ENCODE peak calls at places on chromosomes 12 and 14, in four cellular contexts. One of them, this sample, is unnamed.

GRCh38 chr12:11651785-11652184 is 2.3 kb downstream of the ETV6 start:
- DNase-seq in A549: no peak
- DNase-seq in ovary: no peak
- DNase-seq in lower lobe of right lung: no peak
- DNase-seq in this sample: no peak

GRCh38 chr14:100278702-100279101 is 27.5 kb downstream of the SLC25A29 start:
- DNase-seq in ovary: no peak
- DNase-seq in lower lobe of right lung: peak
- DNase-seq in A549: no peak
- DNase-seq in this sample: no peak

GRCh38 chr12:4133636-4134433 is 139.7 kb upstream of the CCND2 start:
- DNase-seq in ovary: no peak
- DNase-seq in lower lobe of right lung: no peak
- DNase-seq in A549: no peak
- DNase-seq in this sample: no peak

GRCh38 chr14:31326111-31326510 is 94.2 kb downstream of the HEATR5A start:
- DNase-seq in lower lobe of right lung: no peak
- DNase-seq in A549: peak
- DNase-seq in ovary: no peak
- DNase-seq in this sample: peak

GRCh38 chr14:100836961-100837811 is 11.3 kb downstream of the MEG3 start:
- DNase-seq in A549: no peak
- DNase-seq in lower lobe of right lung: peak
- DNase-seq in ovary: no peak
- DNase-seq in this sample: no peak

GRCh38 chr14:93708311-93708734 is 80.0 kb downstream of the PRIMA1 start:
- DNase-seq in A549: no peak
- DNase-seq in lower lobe of right lung: no peak
- DNase-seq in ovary: no peak
- DNase-seq in this sample: no peak

GRCh38 chr14:35222324-35222723 is 69.9 kb upstream of the PSMA6 start:
- DNase-seq in A549: no peak
- DNase-seq in lower lobe of right lung: no peak
- DNase-seq in ovary: no peak
- DNase-seq in this sample: no peak

GRCh38 chr12:11856971-11857370 is 207.5 kb downstream of the ETV6 start:
- DNase-seq in A549: no peak
- DNase-seq in ovary: no peak
- DNase-seq in lower lobe of right lung: no peak
- DNase-seq in this sample: no peak

GRCh38 chr14:41859336-41859735 is 252.7 kb downstream of the LRFN5 start:
- DNase-seq in A549: no peak
- DNase-seq in lower lobe of right lung: no peak
- DNase-seq in ovary: no peak
- DNase-seq in this sample: no peak

GRCh38 chr12:62963642-62964041 is 28.7 kb upstream of the PPM1H start:
- DNase-seq in A549: no peak
- DNase-seq in lower lobe of right lung: no peak
- DNase-seq in ovary: no peak
- DNase-seq in this sample: no peak

GRCh38 chr14:51957950-51958349 is 31.4 kb upstream of the RTRAF start:
- DNase-seq in lower lobe of right lung: no peak
- DNase-seq in ovary: no peak
- DNase-seq in A549: no peak
- DNase-seq in this sample: no peak

DNA sequence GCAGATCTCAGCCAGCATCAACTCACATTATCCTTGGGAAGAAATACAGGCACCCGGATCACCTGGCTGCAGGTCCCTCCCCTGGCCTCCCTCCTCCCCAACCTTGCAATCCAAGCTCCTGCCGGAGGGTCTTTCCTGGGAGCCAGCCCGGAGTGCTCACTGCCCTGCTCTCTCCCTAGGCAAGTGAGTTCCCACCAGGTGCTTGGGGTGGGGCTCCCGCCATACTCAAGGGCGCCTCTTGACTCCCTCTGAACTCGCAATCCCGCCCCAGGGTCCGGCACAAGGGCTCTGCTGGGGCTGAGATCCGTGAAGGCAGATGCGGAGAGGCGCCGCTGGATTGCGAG is 1.2 kb upstream of the CEP170B start:
- DNase-seq in lower lobe of right lung: no peak
- DNase-seq in A549: no peak
- DNase-seq in ovary: no peak
- DNase-seq in this sample: no peak
- TF ChIP-seq CTCF in lower lobe of right lung: no peak
- TF ChIP-seq CTCF in A549: no peak
- TF ChIP-seq CTCF in ovary: no peak
- TF ChIP-seq CTCF in this sample: no peak

DNA sequence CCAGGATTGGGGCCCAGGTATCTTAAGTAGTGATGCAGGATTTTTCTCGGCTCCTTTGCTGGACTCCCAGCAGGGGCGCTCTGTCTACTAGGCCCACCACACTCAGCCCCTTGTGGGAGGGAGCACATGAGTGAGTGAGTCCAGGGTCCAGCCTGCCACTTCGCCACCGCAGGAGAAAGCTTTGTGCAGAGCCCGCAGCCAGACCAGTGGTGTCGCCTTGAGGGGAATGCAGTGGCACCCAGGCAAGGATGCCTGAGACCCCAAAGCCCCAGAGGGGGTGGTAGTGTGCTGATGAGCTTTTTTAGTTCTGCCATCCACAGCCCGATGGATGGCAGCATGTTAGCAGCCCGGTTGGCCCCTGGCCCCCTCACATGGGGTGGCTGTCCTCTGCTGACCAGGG is 5.4 kb upstream of the MRPS35 start:
- DNase-seq in A549: no peak
- DNase-seq in lower lobe of right lung: no peak
- DNase-seq in ovary: no peak
- DNase-seq in this sample: no peak
- TF ChIP-seq CTCF in A549: no peak
- TF ChIP-seq CTCF in lower lobe of right lung: no peak
- TF ChIP-seq CTCF in ovary: no peak
- TF ChIP-seq CTCF in this sample: no peak

GRCh38 chr12:5910790-5911548 is 34.1 kb downstream of the ANO2 start:
- DNase-seq in A549: no peak
- DNase-seq in ovary: no peak
- DNase-seq in lower lobe of right lung: no peak
- DNase-seq in this sample: no peak

GRCh38 chr12:5915511-5915910 is 29.5 kb downstream of the ANO2 start:
- DNase-seq in lower lobe of right lung: no peak
- DNase-seq in A549: no peak
- DNase-seq in ovary: no peak
- DNase-seq in this sample: no peak

GRCh38 chr12:5912011-5912410 is 33.0 kb downstream of the ANO2 start:
- DNase-seq in A549: no peak
- DNase-seq in lower lobe of right lung: no peak
- DNase-seq in ovary: no peak
- DNase-seq in this sample: no peak

GRCh38 chr12:5914387-5915149 is 30.5 kb downstream of the ANO2 start:
- DNase-seq in A549: no peak
- DNase-seq in lower lobe of right lung: no peak
- DNase-seq in ovary: no peak
- DNase-seq in this sample: no peak

DNA sequence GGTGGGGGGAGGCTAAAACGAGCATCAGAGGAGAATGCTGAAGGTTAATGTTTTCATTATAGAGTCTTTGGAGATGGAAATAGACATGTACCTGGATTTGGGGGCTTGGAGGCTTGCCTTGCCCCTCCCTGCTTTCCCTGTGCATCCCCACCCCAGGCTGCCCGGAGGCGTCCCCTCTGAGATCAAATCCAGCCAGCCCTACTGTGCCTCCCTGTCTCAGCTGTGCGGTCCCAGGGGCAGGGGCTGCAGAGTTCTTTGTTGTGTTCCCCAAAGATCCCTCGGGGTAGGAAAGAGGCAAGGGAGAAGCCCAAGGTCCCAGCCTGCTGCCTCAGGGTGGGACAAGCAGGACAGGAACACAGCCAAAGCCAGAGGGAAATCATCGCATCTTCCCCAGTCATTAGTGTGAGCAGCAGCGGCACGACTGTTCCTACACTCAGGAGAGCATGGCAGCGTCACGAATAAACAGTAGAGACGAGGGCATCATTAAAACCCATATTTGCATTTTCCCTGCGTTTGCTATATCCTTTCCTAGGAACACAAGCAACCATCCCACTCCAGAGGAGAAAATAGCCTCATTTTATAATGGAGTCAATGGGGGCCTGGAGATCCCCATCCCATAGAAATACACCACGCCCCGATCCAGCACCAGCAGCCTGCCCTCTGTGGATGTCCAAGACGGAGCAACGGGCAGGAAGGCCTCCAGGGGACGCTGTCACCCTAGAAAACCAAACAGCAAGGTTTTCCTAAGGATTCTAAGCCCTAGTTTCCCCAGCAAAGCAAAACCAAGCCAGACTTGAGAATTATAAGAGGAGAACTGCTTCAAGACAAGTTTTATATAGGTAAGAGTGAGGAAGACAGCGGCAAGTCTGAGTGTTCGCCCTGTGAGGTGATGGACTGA is 32.4 kb downstream of the ANO2 start:
- DNase-seq in lower lobe of right lung: no peak
- DNase-seq in A549: peak
- DNase-seq in ovary: no peak
- DNase-seq in this sample: no peak
- TF ChIP-seq CTCF in lower lobe of right lung: no peak
- TF ChIP-seq CTCF in A549: no peak
- TF ChIP-seq CTCF in ovary: no peak
- TF ChIP-seq CTCF in this sample: no peak

GRCh38 chr12:27008070-27008469 is 6.1 kb downstream of the TM7SF3 start:
- DNase-seq in ovary: no peak
- DNase-seq in lower lobe of right lung: no peak
- DNase-seq in A549: no peak
- DNase-seq in this sample: no peak

GRCh38 chr12:27012239-27012981 is 1.8 kb downstream of the TM7SF3 start:
- DNase-seq in ovary: no peak
- DNase-seq in lower lobe of right lung: no peak
- DNase-seq in A549: no peak
- DNase-seq in this sample: no peak

GRCh38 chr12:27012982-27013255 is 1.3 kb downstream of the TM7SF3 start:
- DNase-seq in ovary: no peak
- DNase-seq in lower lobe of right lung: no peak
- DNase-seq in A549: no peak
- DNase-seq in this sample: no peak

GRCh38 chr12:27006797-27007467 is 7.3 kb downstream of the TM7SF3 start:
- DNase-seq in lower lobe of right lung: no peak
- DNase-seq in A549: no peak
- DNase-seq in ovary: no peak
- DNase-seq in this sample: no peak

DNA sequence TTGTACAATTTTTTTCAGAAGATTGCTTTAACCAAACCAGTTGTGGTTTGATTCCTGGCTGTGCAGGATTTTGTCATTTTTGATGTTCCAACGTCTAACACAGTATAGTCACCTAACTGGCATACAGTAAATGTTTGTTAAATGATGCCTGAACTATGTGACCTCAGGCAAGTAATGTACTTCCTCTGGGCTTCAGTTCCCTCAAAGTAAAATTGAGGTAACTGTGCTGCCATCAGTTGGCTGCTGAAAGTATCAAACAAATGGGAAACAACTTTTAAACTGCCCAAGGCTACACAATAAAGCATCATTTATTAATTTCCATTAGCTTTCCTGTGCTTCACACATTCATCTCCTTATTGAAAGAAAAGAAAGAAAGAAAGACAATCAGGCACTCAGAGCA is 4.3 kb downstream of the TM7SF3 start:
- DNase-seq in ovary: no peak
- DNase-seq in A549: no peak
- DNase-seq in lower lobe of right lung: no peak
- DNase-seq in this sample: no peak
- TF ChIP-seq CTCF in ovary: no peak
- TF ChIP-seq CTCF in A549: no peak
- TF ChIP-seq CTCF in lower lobe of right lung: no peak
- TF ChIP-seq CTCF in this sample: no peak

This sample was measured in activated CD8-positive, alpha-beta T cell treated with anti-CD3 and anti-CD28 coated beads for 36 hours.